ENCODE peak calls at places on chromosomes 4 and X, in six cellular contexts. C is ACHN, Q is EL, S is LHCN-M2, H is left colon, Z is epithelial cell of esophagus. U is an unnamed sample.

GRCh38 chr4:48041535-48042137 is 25.1 kb downstream of the NIPAL1 start:
- DNase-seq in C (no peak), Q (no peak), S (no peak), H (no peak), Z (no peak), U (no peak)

GRCh38 chrX:34404386-34405070 is 252.6 kb downstream of the TMEM47 start:
- DNase-seq in C (no peak), Q (no peak), S (peak), H (no peak), Z (no peak), U (peak)

GRCh38 chrX:11138498-11139390 is 27.6 kb downstream of the HCCS start:
- DNase-seq in C (no peak), Q (no peak), S (no peak), H (no peak), Z (no peak), U (no peak)

GRCh38 chrX:17377795-17378194 is 2.8 kb downstream of the NHS start:
- DNase-seq in C (peak), Q (no peak), S (no peak), H (no peak), Z (peak), U (no peak)

GRCh38 chrX:46168254-46168653 is 377.0 kb downstream of the ZNF674 start:
- DNase-seq in C (no peak), Q (no peak), S (no peak), H (no peak), Z (no peak), U (no peak)

GRCh38 chr4:139789096-139789495 is 123.5 kb downstream of the MGST2 start:
- DNase-seq in C (no peak), Q (no peak), S (no peak), H (no peak), Z (no peak), U (no peak)

GRCh38 chr4:87179751-87180150 is 40.7 kb downstream of the KLHL8 start:
- DNase-seq in C (no peak), Q (peak), S (no peak), H (no peak), Z (no peak), U (peak)

GRCh38 chr4:304987-305680 is at the start of gene ZNF732:
- DNase-seq in C (no peak), Q (no peak), S (no peak), H (peak), Z (peak), U (no peak)

GRCh38 chr4:71257761-71258160 is 81.1 kb upstream of the SLC4A4 start:
- DNase-seq in C (no peak), Q (peak), S (no peak), H (no peak), Z (no peak), U (no peak)

GRCh38 chr4:25676221-25676620 is 20.6 kb downstream of the SLC34A2 start:
- DNase-seq in C (no peak), Q (no peak), S (no peak), H (no peak), Z (no peak), U (no peak)

GRCh38 chrX:107324493-107325310 is 118.3 kb downstream of the DNAAF6 start:
- DNase-seq in C (peak), Q (peak), S (peak), H (no peak), Z (peak), U (peak)

GRCh38 chrX:152674135-152674534 is 24.5 kb upstream of the MAGEA3 start:
- DNase-seq in C (no peak), Q (no peak), S (no peak), H (no peak), Z (no peak), U (no peak)

GRCh38 chr4:148207074-148207473 is 235.1 kb downstream of the NR3C2 start:
- DNase-seq in C (no peak), Q (no peak), S (peak), H (no peak), Z (peak), U (no peak)

GRCh38 chr4:114178392-114178791 is 198.9 kb upstream of the ARSJ start:
- DNase-seq in C (no peak), Q (no peak), S (no peak), H (no peak), Z (no peak), U (no peak)

GRCh38 chrX:123581586-123581985 is 151.3 kb downstream of the THOC2 start:
- DNase-seq in C (no peak), Q (no peak), S (no peak), H (no peak), Z (no peak), U (no peak)

GRCh38 chr4:100986360-100986868 is 360.9 kb downstream of the PPP3CA start:
- DNase-seq in C (peak), Q (no peak), S (peak), H (no peak), Z (no peak), U (peak)

GRCh38 chr4:109238746-109239145 is 63.7 kb downstream of the COL25A1 start:
- DNase-seq in C (no peak), Q (no peak), S (no peak), H (no peak), Z (no peak), U (no peak)

GRCh38 chrX:146887020-146887419 is 72.5 kb upstream of the CXorf51A start:
- DNase-seq in C (no peak), Q (no peak), S (no peak), H (no peak), Z (no peak), U (no peak)

GRCh38 chr4:125044886-125045285 is 269.9 kb upstream of the FAT4 start:
- DNase-seq in C (no peak), Q (no peak), S (no peak), H (no peak), Z (no peak), U (no peak)

GRCh38 chr4:118905546-118905945 is 16.9 kb downstream of the SYNPO2 start:
- DNase-seq in C (no peak), Q (no peak), S (peak), H (no peak), Z (peak), U (peak)

GRCh38 chrX:97854071-97854470 is 970.4 kb downstream of the RPA4 start:
- DNase-seq in C (no peak), Q (no peak), S (no peak), H (no peak), Z (no peak), U (no peak)

GRCh38 chrX:47499291-47499690 is 16.3 kb upstream of the ZNF41 start:
- DNase-seq in C (no peak), Q (no peak), S (no peak), H (no peak), Z (no peak), U (no peak)

GRCh38 chr4:48991357-48991756 is 5.3 kb downstream of the CWH43 start:
- DNase-seq in C (no peak), Q (no peak), S (no peak), H (no peak), Z (peak), U (no peak)

GRCh38 chrX:73134741-73135140 is 55.4 kb upstream of the PABPC1L2A start:
- DNase-seq in C (no peak), Q (no peak), S (no peak), H (no peak), Z (no peak), U (no peak)

GRCh38 chr4:10061650-10062415 is 40.5 kb upstream of the SLC2A9 start:
- DNase-seq in C (no peak), Q (peak), S (peak), H (no peak), Z (peak), U (no peak)

GRCh38 chr4:68304731-68305130 is 45.2 kb downstream of the YTHDC1 start:
- DNase-seq in C (no peak), Q (no peak), S (no peak), H (no peak), Z (no peak), U (no peak)

GRCh38 chrX:22095306-22095705 is 63.2 kb downstream of the PHEX start:
- DNase-seq in C (no peak), Q (no peak), S (peak), H (peak), Z (no peak), U (peak)